ENCODE peak calls at places on chromosomes 1 and 21, in nine cellular contexts. S is cardiac fibroblast, I is cardiac muscle cell, V is prostate gland, Q is kidney, J is astrocyte of the spinal cord, E is adrenal gland, R is esophagus muscularis mucosa, U is lower lobe of right lung. A is an unnamed sample.

GRCh38 chr1:59276317-59276914 is 20.5 kb upstream of the FGGY start:
- DNase-seq in Q (no peak), E (no peak), I (no peak), S (peak; percentile 30), V (no peak), J (no peak), R (no peak), U (no peak), A (no peak)

GRCh38 chr1:154344977-154345837 is 19.9 kb downstream of the ATP8B2 start:
- DNase-seq in Q (peak; percentile 73), E (no peak), V (no peak), I (peak; percentile 66), S (peak; percentile 73), J (peak; percentile 54), U (peak; percentile 63), R (no peak), A (peak; percentile 43)

GRCh38 chr1:53593758-53594380 is 134.7 kb downstream of the DMRTB1 start:
- DNase-seq in J (no peak), Q (no peak), S (no peak), V (no peak), E (peak; percentile 60), I (peak; percentile 74), R (no peak), U (peak; percentile 69), A (no peak)

GRCh38 chr1:201436461-201436860 is 14.9 kb upstream of the TNNI1 start:
- DNase-seq in J (no peak), I (peak; percentile 65), V (no peak), E (no peak), R (no peak), Q (no peak), U (no peak), S (no peak), A (peak; percentile 24)

GRCh38 chr1:208652300-208653160 is 408.3 kb upstream of the PLXNA2 start:
- DNase-seq in I (peak; percentile 69), V (peak; percentile 21), U (peak; percentile 48), Q (no peak), E (peak; percentile 87), R (no peak), J (peak; percentile 76), S (peak; percentile 76), A (peak; percentile 61)

GRCh38 chr1:36174716-36175115 is 18.8 kb downstream of the MAP7D1 start:
- DNase-seq in S (no peak), R (no peak), E (no peak), J (no peak), V (no peak), Q (no peak), I (no peak), U (no peak), A (no peak)

GRCh38 chr1:31215083-31215570 is 24.6 kb downstream of the NKAIN1 start:
- DNase-seq in Q (no peak), E (peak; percentile 62), V (no peak), I (no peak), S (no peak), U (no peak), J (no peak), R (no peak), A (peak; percentile 28)

GRCh38 chr1:91757760-91758545 is 128.0 kb downstream of the TGFBR3 start:
- DNase-seq in J (no peak), I (no peak), U (no peak), R (no peak), E (no peak), V (no peak), Q (no peak), S (no peak), A (peak; percentile 95)

GRCh38 chr1:205068457-205069035 is 15.7 kb downstream of the TMEM81 start:
- DNase-seq in V (no peak), S (peak; percentile 31), Q (no peak), E (no peak), U (no peak), R (no peak), J (no peak), I (no peak), A (no peak)

GRCh38 chr21:27024971-27025370 is 58.1 kb upstream of the ADAMTS5 start:
- DNase-seq in S (no peak), I (no peak), E (no peak), V (no peak), Q (no peak), J (no peak), R (no peak), U (no peak), A (peak; percentile 46)

DNA sequence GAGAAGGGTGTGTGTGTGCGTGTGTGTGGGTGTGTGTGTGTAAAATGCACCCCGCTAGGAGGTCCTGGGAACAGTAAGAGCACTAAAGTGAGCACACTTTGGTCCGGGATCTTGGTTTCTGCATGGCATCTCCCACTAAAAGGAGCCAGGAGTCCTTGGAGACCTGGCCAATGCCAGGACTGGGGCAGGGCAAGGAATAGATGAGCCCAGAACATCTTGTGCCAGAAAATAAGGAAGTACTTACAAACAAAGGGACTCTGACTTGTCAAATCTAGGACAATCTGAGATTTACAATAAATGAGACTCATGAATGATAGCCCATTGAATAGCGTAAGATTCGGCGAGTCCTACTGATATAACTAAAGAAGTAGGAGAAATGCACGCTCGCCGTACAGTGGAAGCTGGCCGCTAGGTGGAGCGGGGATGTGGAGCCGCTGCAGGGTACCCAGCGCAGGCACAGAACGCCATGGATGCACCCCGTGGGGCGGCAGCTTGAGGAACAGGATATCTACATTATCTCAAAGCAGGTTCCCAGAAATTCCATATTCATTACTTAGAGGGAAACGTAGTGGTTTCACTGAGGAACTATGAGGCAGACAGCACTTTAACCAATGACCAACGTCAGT is 7.1 kb downstream of the SLC37A1 start:
- DNase-seq in S (no peak), E (peak; percentile 60), Q (no peak), I (no peak), V (no peak), U (no peak), J (no peak), R (no peak), A (no peak)
- TF ChIP-seq CTCF in S (peak; percentile 34), E (no peak), Q (no peak), I (peak; percentile 47), V (no peak), U (no peak), J (peak; percentile 66), R (no peak), A (peak; percentile 5)

GRCh38 chr1:10650591-10651216 is 145.7 kb downstream of the CASZ1 start:
- DNase-seq in S (no peak), I (no peak), E (no peak), V (no peak), R (no peak), Q (no peak), J (no peak), U (no peak), A (no peak)
- H3K4me3 ChIP-seq in S (no peak overlapping the region), I (no peak overlapping the region), E (no peak overlapping the region), V (no peak overlapping the region), R (no peak overlapping the region), Q (no peak overlapping the region), J (no peak overlapping the region), U (no peak overlapping the region), A (no peak overlapping the region)

GRCh38 chr1:155650231-155650757 is 38.3 kb downstream of the YY1AP1 start:
- DNase-seq in I (no peak), R (no peak), E (no peak), S (no peak), U (no peak), Q (no peak), J (no peak), V (no peak), A (no peak)

GRCh38 chr1:155649689-155650088 is 38.9 kb downstream of the YY1AP1 start:
- DNase-seq in E (no peak), V (no peak), U (no peak), S (no peak), R (no peak), J (no peak), Q (no peak), I (no peak), A (no peak)

GRCh38 chr1:155646307-155646706 is 36.3 kb downstream of the MSTO1 start:
- DNase-seq in J (peak; percentile 32), E (no peak), S (peak; percentile 74), R (no peak), Q (no peak), U (no peak), V (no peak), I (no peak), A (no peak)

GRCh38 chr1:155645648-155646047 is 35.6 kb downstream of the MSTO1 start:
- DNase-seq in Q (no peak), E (peak; percentile 85), U (no peak), S (peak; percentile 45), R (no peak), J (peak; percentile 18), I (no peak), V (no peak), A (no peak)

DNA sequence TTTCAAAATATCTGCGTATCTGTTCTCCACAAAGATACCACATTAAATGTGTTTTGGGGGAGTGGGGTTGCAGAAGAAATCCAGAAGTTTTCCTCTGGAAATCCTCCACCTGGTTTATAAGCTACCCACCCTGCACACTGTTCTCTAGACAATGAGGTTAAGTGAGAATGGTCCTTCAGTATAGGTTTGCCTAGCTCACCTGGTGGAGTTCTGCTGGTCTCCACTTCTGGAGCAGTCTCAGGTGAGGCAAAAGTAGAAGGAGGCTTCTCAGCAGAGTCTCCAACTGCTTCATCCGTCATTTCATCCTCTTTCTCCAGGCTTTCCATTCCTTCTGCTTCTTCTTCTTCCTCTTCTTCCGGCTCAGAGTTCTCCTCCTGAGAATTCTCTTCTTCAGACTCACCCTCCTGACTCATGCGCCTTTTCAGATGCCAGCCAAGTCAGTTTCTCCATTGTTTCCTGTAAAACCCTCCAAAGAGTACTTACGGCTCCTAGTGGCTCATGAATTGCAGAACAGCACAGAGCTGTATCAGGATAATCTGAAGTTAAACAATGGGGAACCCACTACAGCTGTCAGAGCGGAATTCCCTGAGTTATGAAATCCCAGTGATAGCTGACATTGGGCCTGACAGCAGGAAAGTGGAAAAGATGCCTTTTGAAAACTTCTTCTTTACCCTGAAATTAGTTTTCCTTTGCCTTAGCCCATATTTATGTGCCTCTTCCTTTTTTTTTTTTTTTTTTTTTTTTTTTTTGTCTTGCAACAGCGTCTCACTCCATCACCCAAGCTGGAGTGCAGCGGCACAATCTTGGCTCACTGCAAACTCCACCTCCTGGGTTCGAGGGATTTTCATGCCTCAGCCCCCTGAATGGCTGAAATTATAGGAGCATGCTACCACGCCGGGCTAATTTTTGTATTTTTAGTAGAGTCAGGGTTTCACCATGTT is 38.5 kb downstream of the MSTO1 start:
- DNase-seq in E (no peak), Q (no peak), R (no peak), V (peak; percentile 56), I (peak; percentile 17), J (peak; percentile 85), U (no peak), S (peak; percentile 96), A (peak; percentile 87)
- TF ChIP-seq CTCF in E (peak; percentile 57), Q (peak; percentile 54), R (peak; percentile 45), V (peak; percentile 59), I (peak; percentile 68), J (peak; percentile 80), U (peak; percentile 50), S (peak; percentile 66), A (peak; percentile 63)

DNA sequence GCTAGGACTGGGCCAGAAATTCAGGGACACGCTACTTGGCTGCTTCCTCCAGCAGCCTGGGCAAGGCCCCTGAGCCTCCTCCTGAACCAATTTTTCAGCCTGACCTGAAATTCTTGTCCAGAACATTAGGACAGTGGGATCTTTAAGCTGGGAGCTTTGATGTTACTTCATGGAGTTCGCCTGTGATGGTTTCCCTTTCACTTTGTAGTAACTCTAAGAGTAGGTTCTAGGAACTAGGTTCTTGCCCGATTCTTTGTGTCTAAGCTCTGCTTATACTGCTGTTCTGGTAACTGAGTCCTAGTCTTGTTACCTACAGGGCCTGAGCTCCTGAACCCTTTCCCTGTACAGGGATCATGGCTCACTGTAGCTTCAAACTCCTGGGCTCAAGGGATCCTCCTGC is 75.4 kb downstream of the S1PR1 start:
- DNase-seq in R (no peak), E (no peak), Q (no peak), I (no peak), J (no peak), V (no peak), U (no peak), S (no peak), A (no peak)
- H3K4me3 ChIP-seq in R (no peak overlapping the region), E (no peak overlapping the region), Q (no peak overlapping the region), I (no peak overlapping the region), J (no peak overlapping the region), V (no peak overlapping the region), U (no peak overlapping the region), S (no peak overlapping the region), A (no peak overlapping the region)

GRCh38 chr1:93722081-93723031 is 40.7 kb upstream of the BCAR3 start:
- DNase-seq in S (peak; percentile 60), I (no peak), R (no peak), Q (no peak), E (peak; percentile 78), U (no peak), J (no peak), V (no peak), A (no peak)
- TF ChIP-seq CTCF in S (no peak), I (no peak), R (no peak), Q (peak; percentile 15), E (peak; percentile 20), U (no peak), J (no peak), V (no peak), A (no peak)